ENCODE peak calls at places on chromosomes 16 and 17, in eight cellular contexts. Z is M059J, H is T-helper 1 cell, S is bronchial epithelial cell, B is DMS153, A is posterior cingulate gyrus, O is A549, M is BJ. D is an unnamed sample.

GRCh38 chr16:70402916-70403659 is 35.8 kb downstream of the ST3GAL2 start:
- DNase-seq in B (no peak), M (no peak), H (no peak), Z (peak), A (no peak), O (no peak), S (peak), D (no peak)

GRCh38 chr17:15452746-15453145 is 14.7 kb downstream of the CDRT4 start:
- DNase-seq in A (no peak), O (no peak), M (no peak), H (no peak), B (no peak), S (no peak), Z (no peak), D (no peak)

GRCh38 chr17:79079421-79080200 is 5.0 kb downstream of the ENGASE start:
- DNase-seq in M (no peak), Z (no peak), H (no peak), O (no peak), S (no peak), A (no peak), B (no peak), D (no peak)

GRCh38 chr16:4697867-4698291 is 4.5 kb downstream of the NUDT16L1 start:
- DNase-seq in B (no peak), H (no peak), O (no peak), S (no peak), Z (no peak), M (no peak), A (no peak), D (no peak)

GRCh38 chr17:7884581-7885356 is 3.8 kb upstream of the CHD3 start:
- DNase-seq in A (no peak), O (no peak), Z (no peak), M (no peak), H (no peak), B (no peak), S (no peak), D (peak)

GRCh38 chr17:29590979-29591736 is 1.7 kb upstream of the GIT1 start:
- DNase-seq in S (peak), B (peak), O (peak), M (no peak), H (no peak), A (peak), Z (peak), D (peak)

GRCh38 chr17:74297941-74298340 is 23.9 kb downstream of the DNAI2 start:
- DNase-seq in A (no peak), O (no peak), H (no peak), Z (peak), M (no peak), B (no peak), S (peak), D (no peak)

GRCh38 chr17:38864636-38865398 is 5.0 kb upstream of the LASP1 start:
- DNase-seq in Z (peak), A (no peak), H (no peak), B (no peak), M (no peak), O (no peak), S (peak), D (no peak)

GRCh38 chr16:58187092-58187491 is 10.8 kb downstream of the CSNK2A2 start:
- DNase-seq in B (no peak), M (no peak), A (no peak), O (no peak), S (peak), H (no peak), Z (no peak), D (no peak)

GRCh38 chr16:74556375-74556922 is 50.5 kb downstream of the GLG1 start:
- DNase-seq in O (no peak), M (no peak), S (peak), A (no peak), H (no peak), Z (peak), B (no peak), D (peak)

GRCh38 chr16:84599528-84600202 is 18.2 kb downstream of the COTL1 start:
- DNase-seq in O (no peak), Z (peak), S (peak), H (no peak), B (peak), A (peak), M (no peak), D (no peak)

GRCh38 chr16:65069090-65069489 is 52.8 kb downstream of the CDH11 start:
- DNase-seq in M (peak), S (peak), H (no peak), B (no peak), O (no peak), A (no peak), Z (peak), D (no peak)

GRCh38 chr16:28321700-28322411 is 29.5 kb downstream of the SBK1 start:
- DNase-seq in Z (no peak), B (no peak), A (no peak), H (no peak), O (peak), S (peak), M (no peak), D (peak)

GRCh38 chr17:82740906-82741759 is 5.7 kb downstream of the FN3K start:
- DNase-seq in H (no peak), A (no peak), S (peak), M (no peak), B (no peak), O (no peak), Z (no peak), D (no peak)

GRCh38 chr16:12171206-12171605 is 194.7 kb downstream of the SNX29 start:
- DNase-seq in Z (peak), B (no peak), H (no peak), A (no peak), M (no peak), S (no peak), O (no peak), D (no peak)

GRCh38 chr17:50688168-50688719 is 19.5 kb downstream of the ANKRD40 start:
- DNase-seq in M (no peak), Z (no peak), H (no peak), A (no peak), S (no peak), B (no peak), O (no peak), D (no peak)

GRCh38 chr16:85398688-85399582 is 214.2 kb upstream of the GSE1 start:
- DNase-seq in B (no peak), O (no peak), Z (no peak), H (no peak), A (no peak), M (no peak), S (no peak), D (no peak)

GRCh38 chr16:66425651-66426050 is 1.4 kb upstream of the BEAN1 start:
- DNase-seq in M (no peak), S (no peak), A (no peak), Z (no peak), O (no peak), B (no peak), H (no peak), D (no peak)

GRCh38 chr17:7932483-7932891 is 481 bp downstream of the CNTROB start:
- DNase-seq in S (peak), O (peak), H (no peak), M (no peak), A (no peak), B (no peak), Z (peak), D (peak)

GRCh38 chr17:67629963-67630320 is 87.8 kb upstream of the NOL11 start:
- DNase-seq in B (peak), A (no peak), H (no peak), Z (peak), O (no peak), S (peak), M (peak), D (no peak)

GRCh38 chr17:44556854-44557606 is at the start of gene FZD2:
- DNase-seq in A (peak), M (peak), H (no peak), S (peak), B (peak), Z (peak), O (peak), D (peak)

GRCh38 chr17:39527220-39527813 is 66.0 kb downstream of the CDK12 start:
- DNase-seq in S (peak), B (no peak), A (no peak), O (no peak), M (no peak), H (no peak), Z (peak), D (peak)

GRCh38 chr17:64282753-64283080 is 19.7 kb upstream of the TEX2 start:
- DNase-seq in Z (no peak), B (no peak), O (no peak), M (no peak), S (no peak), A (no peak), H (no peak), D (no peak)

GRCh38 chr17:74607219-74607618 is 15.1 kb upstream of the CD300LD start:
- DNase-seq in S (no peak), M (no peak), Z (no peak), H (no peak), A (no peak), B (no peak), O (no peak), D (no peak)

D was measured in Calu3.